ENCODE peak calls at places on chromosomes 16 and 17, in ten cellular contexts. Q is upper lobe of right lung; S is BE2C; B is CD4-positive, alpha-beta T cell; F is prostate gland; R is stomach; Y is thoracic aorta; U is left lung; D is H9; A is tibial artery. E is an unnamed sample.
A peak's percentile ranks its signal among the peaks of the same experiment; 100 is the strongest.

GRCh38 chr16:51048544-51048943 is 102.5 kb downstream of the SALL1 start:
- DNase-seq in Q (no peak), S (no peak), B (no peak), F (no peak), R (no peak), Y (no peak), U (no peak), D (no peak), A (no peak), E (no peak)

GRCh38 chr17:77528516-77529327 is 388.0 kb downstream of the SEC14L1 start:
- DNase-seq in Q (peak; percentile 54), S (peak; percentile 89), B (peak; percentile 18), F (no peak), R (no peak), Y (no peak), U (no peak), D (peak; percentile 83), A (no peak), E (no peak)

GRCh38 chr17:45784583-45785372 is 658 bp downstream of the CRHR1 start:
- DNase-seq in Q (peak; percentile 72), S (peak; percentile 75), B (peak; percentile 34), F (peak; percentile 17), R (peak; percentile 49), Y (no peak), U (no peak), D (peak; percentile 65), A (no peak), E (peak; percentile 54)

GRCh38 chr16:2335286-2335895 is 5.1 kb downstream of the ABCA3 start:
- DNase-seq in Q (no peak), S (no peak), B (no peak), F (no peak), R (no peak), Y (no peak), U (no peak), D (no peak), A (no peak), E (no peak)

GRCh38 chr17:14057591-14057990 is 11.7 kb upstream of the COX10 start:
- DNase-seq in Q (no peak), S (no peak), B (no peak), F (no peak), R (no peak), Y (no peak), U (no peak), D (no peak), A (no peak), E (no peak)

GRCh38 chr17:9900019-9900594 is 5.0 kb downstream of the RCVRN start:
- DNase-seq in Q (no peak), S (no peak), B (no peak), F (no peak), R (no peak), Y (no peak), U (no peak), D (no peak), A (no peak), E (no peak)

GRCh38 chr17:12180644-12181261 is 160.1 kb downstream of the MAP2K4 start:
- DNase-seq in Q (no peak), S (peak; percentile 14), B (no peak), F (peak; percentile 30), R (no peak), Y (no peak), U (no peak), D (no peak), A (no peak), E (no peak)

GRCh38 chr17:79183221-79184158 is 108.9 kb downstream of the ENGASE start:
- DNase-seq in Q (no peak), S (no peak), B (no peak), F (no peak), R (no peak), Y (no peak), U (no peak), D (peak; percentile 85), A (no peak), E (no peak)

GRCh38 chr16:50470687-50471086 is 77.5 kb upstream of the NKD1 start:
- DNase-seq in Q (no peak), S (no peak), B (no peak), F (no peak), R (no peak), Y (no peak), U (no peak), D (no peak), A (no peak), E (no peak)

GRCh38 chr17:37386462-37386861 is 10.7 kb downstream of the C17orf78 start:
- DNase-seq in Q (no peak), S (no peak), B (no peak), F (no peak), R (no peak), Y (no peak), U (no peak), D (no peak), A (no peak), E (no peak)

GRCh38 chr17:37388266-37388665 is 12.5 kb downstream of the C17orf78 start:
- DNase-seq in Q (no peak), S (no peak), B (no peak), F (no peak), R (no peak), Y (no peak), U (no peak), D (no peak), A (no peak), E (no peak)

GRCh38 chr17:37382056-37382455 is 6.3 kb downstream of the C17orf78 start:
- DNase-seq in Q (no peak), S (no peak), B (no peak), F (no peak), R (no peak), Y (no peak), U (no peak), D (no peak), A (no peak), E (no peak)

GRCh38 chr17:37384560-37385160 is 8.9 kb downstream of the C17orf78 start:
- DNase-seq in Q (no peak), S (no peak), B (no peak), F (no peak), R (no peak), Y (no peak), U (no peak), D (no peak), A (no peak), E (no peak)

GRCh38 chr17:37385439-37385990 is 9.7 kb downstream of the C17orf78 start:
- DNase-seq in Q (no peak), S (no peak), B (no peak), F (no peak), R (no peak), Y (no peak), U (no peak), D (no peak), A (no peak), E (no peak)
- H3K27me3 ChIP-seq in Q (no peaks in the 10 kb centered on the region), S (no peaks in the 10 kb centered on the region), B (no peaks in the 10 kb centered on the region), F (no peaks in the 10 kb centered on the region), R (no peaks in the 10 kb centered on the region), Y (no peaks in the 10 kb centered on the region), U (no peaks in the 10 kb centered on the region), D (no peaks in the 10 kb centered on the region), A (no peaks in the 10 kb centered on the region), E (no peaks in the 10 kb centered on the region)

GRCh38 chr17:56142781-56143180 is 10.5 kb upstream of the ANKFN1 start:
- DNase-seq in Q (no peak), S (no peak), B (no peak), F (no peak), R (no peak), Y (no peak), U (no peak), D (no peak), A (no peak), E (no peak)
- H3K27me3 ChIP-seq in Q (no peaks in the 10 kb centered on the region), S (no peaks in the 10 kb centered on the region), B (no peaks in the 10 kb centered on the region), F (no peaks in the 10 kb centered on the region), R (no peaks in the 10 kb centered on the region), Y (no peaks in the 10 kb centered on the region), U (no peaks in the 10 kb centered on the region), D (no peaks in the 10 kb centered on the region), A (no peaks in the 10 kb centered on the region), E (no peaks in the 10 kb centered on the region)

GRCh38 chr17:48589831-48590602 is at the start of gene HOXB3:
- DNase-seq in Q (no peak), S (no peak), B (no peak), F (no peak), R (no peak), Y (no peak), U (no peak), D (no peak), A (no peak), E (no peak)

GRCh38 chr17:48589060-48589830 is 796 bp downstream of the HOXB3 start:
- DNase-seq in Q (no peak), S (no peak), B (no peak), F (no peak), R (no peak), Y (no peak), U (no peak), D (no peak), A (no peak), E (no peak)

GRCh38 chr17:48587276-48588073 is 2.6 kb downstream of the HOXB3 start:
- DNase-seq in Q (peak; percentile 25), S (no peak), B (no peak), F (no peak), R (no peak), Y (no peak), U (no peak), D (no peak), A (no peak), E (no peak)

GRCh38 chr17:48588074-48588415 is 2.0 kb downstream of the HOXB3 start:
- DNase-seq in Q (peak; percentile 23), S (no peak), B (no peak), F (no peak), R (no peak), Y (no peak), U (no peak), D (no peak), A (no peak), E (no peak)

GRCh38 chr17:48588519-48588918 is 1.5 kb downstream of the HOXB3 start:
- DNase-seq in Q (no peak), S (no peak), B (no peak), F (no peak), R (no peak), Y (no peak), U (no peak), D (no peak), A (no peak), E (no peak)
- H3K27me3 ChIP-seq in Q (peaks cover 67% of the 10 kb centered on the region), S (peaks cover 96% of the 10 kb centered on the region), B (peaks cover 87% of the 10 kb centered on the region), F (peaks cover 24% of the 10 kb centered on the region), R (peaks cover 100% of the 10 kb centered on the region), Y (no peaks in the 10 kb centered on the region), U (peaks cover 100% of the 10 kb centered on the region), D (peaks cover 100% of the 10 kb centered on the region), A (no peaks in the 10 kb centered on the region), E (peaks cover 44% of the 10 kb centered on the region)

GRCh38 chr17:49977463-49978389 is 8.7 kb downstream of the DLX4 start:
- DNase-seq in Q (no peak), S (no peak), B (no peak), F (no peak), R (no peak), Y (no peak), U (no peak), D (peak; percentile 64), A (no peak), E (no peak)

GRCh38 chr17:49975531-49975930 is 6.5 kb downstream of the DLX4 start:
- DNase-seq in Q (no peak), S (no peak), B (no peak), F (no peak), R (no peak), Y (no peak), U (no peak), D (no peak), A (no peak), E (no peak)

GRCh38 chr17:49978501-49978900 is 9.5 kb downstream of the DLX4 start:
- DNase-seq in Q (peak; percentile 85), S (no peak), B (no peak), F (no peak), R (no peak), Y (no peak), U (peak; percentile 64), D (no peak), A (no peak), E (no peak)

GRCh38 chr17:49976828-49977202 is 7.8 kb downstream of the DLX4 start:
- DNase-seq in Q (no peak), S (no peak), B (no peak), F (no peak), R (no peak), Y (no peak), U (no peak), D (no peak), A (no peak), E (no peak)

GRCh38 chr17:49976163-49976827 is 7.3 kb downstream of the DLX4 start:
- DNase-seq in Q (no peak), S (no peak), B (no peak), F (no peak), R (no peak), Y (no peak), U (no peak), D (no peak), A (no peak), E (no peak)
- H3K27me3 ChIP-seq in Q (peaks cover 54% of the 10 kb centered on the region), S (peaks cover 33% of the 10 kb centered on the region), B (peaks cover 67% of the 10 kb centered on the region), F (peaks cover 21% of the 10 kb centered on the region), R (peaks cover 99% of the 10 kb centered on the region), Y (peaks cover 14% of the 10 kb centered on the region), U (peaks cover 99% of the 10 kb centered on the region), D (peaks cover 48% of the 10 kb centered on the region), A (peaks cover 7% of the 10 kb centered on the region), E (peaks cover 16% of the 10 kb centered on the region)

E was measured in right lobe of liver.